ENCODE peak calls at places on chromosomes 3 and 15, in seven cellular contexts. One of them, this sample, is unnamed. For H3K9me2, the result is how much of the 10 kb centered on the place peaks cover.

GRCh38 chr3:146685050-146685814 is 80.1 kb upstream of the PLSCR5 start:
- DNase-seq in PC-3: no peak
- DNase-seq in GM23248: no peak
- DNase-seq in PC-9: no peak
- DNase-seq in GM23338: no peak
- DNase-seq in HCT116: no peak
- DNase-seq in MM.1S: peak
- DNase-seq in this sample: no peak

GRCh38 chr3:140145501-140145900 is 210.5 kb downstream of the CLSTN2 start:
- DNase-seq in HCT116: no peak
- DNase-seq in MM.1S: no peak
- DNase-seq in GM23248: no peak
- DNase-seq in PC-9: no peak
- DNase-seq in GM23338: peak
- DNase-seq in PC-3: no peak
- DNase-seq in this sample: no peak

GRCh38 chr3:44198265-44198956 is 43.3 kb upstream of the TOPAZ1 start:
- DNase-seq in HCT116: peak
- DNase-seq in MM.1S: peak
- DNase-seq in PC-9: peak
- DNase-seq in GM23248: peak
- DNase-seq in GM23338: peak
- DNase-seq in PC-3: peak
- DNase-seq in this sample: peak

GRCh38 chr3:12287727-12288465 is 974 bp upstream of the PPARG start:
- DNase-seq in PC-9: peak
- DNase-seq in HCT116: no peak
- DNase-seq in GM23338: peak
- DNase-seq in MM.1S: no peak
- DNase-seq in PC-3: peak
- DNase-seq in GM23248: peak
- DNase-seq in this sample: peak

GRCh38 chr3:192916455-192917257 is 1.0 kb downstream of the MB21D2 start:
- DNase-seq in GM23248: peak
- DNase-seq in GM23338: peak
- DNase-seq in PC-9: peak
- DNase-seq in HCT116: no peak
- DNase-seq in MM.1S: no peak
- DNase-seq in PC-3: peak
- DNase-seq in this sample: peak

GRCh38 chr3:26920579-26920978 is 298.0 kb downstream of the LRRC3B start:
- DNase-seq in HCT116: no peak
- DNase-seq in MM.1S: no peak
- DNase-seq in PC-3: no peak
- DNase-seq in PC-9: no peak
- DNase-seq in GM23338: peak
- DNase-seq in GM23248: no peak
- DNase-seq in this sample: no peak

GRCh38 chr3:69143605-69144004 is 21.2 kb upstream of the LMOD3 start:
- DNase-seq in GM23338: peak
- DNase-seq in PC-3: peak
- DNase-seq in MM.1S: no peak
- DNase-seq in PC-9: peak
- DNase-seq in HCT116: peak
- DNase-seq in GM23248: peak
- DNase-seq in this sample: no peak

GRCh38 chr3:150254199-150254786 is 153.8 kb upstream of the TSC22D2 start:
- DNase-seq in GM23338: no peak
- DNase-seq in MM.1S: no peak
- DNase-seq in HCT116: no peak
- DNase-seq in PC-3: no peak
- DNase-seq in GM23248: no peak
- DNase-seq in PC-9: no peak
- DNase-seq in this sample: no peak

GRCh38 chr15:70235347-70235746 is 137.6 kb upstream of the TLE3 start:
- DNase-seq in MM.1S: no peak
- DNase-seq in PC-9: no peak
- DNase-seq in GM23338: no peak
- DNase-seq in HCT116: no peak
- DNase-seq in PC-3: peak
- DNase-seq in GM23248: peak
- DNase-seq in this sample: no peak

GRCh38 chr3:42061042-42061710 is 30.0 kb upstream of the TRAK1 start:
- DNase-seq in PC-3: no peak
- DNase-seq in GM23248: no peak
- DNase-seq in GM23338: no peak
- DNase-seq in HCT116: no peak
- DNase-seq in PC-9: no peak
- DNase-seq in MM.1S: no peak
- DNase-seq in this sample: no peak

GRCh38 chr15:50964075-50964474 is 55.6 kb downstream of the AP4E1 start:
- DNase-seq in GM23248: no peak
- DNase-seq in HCT116: no peak
- DNase-seq in GM23338: no peak
- DNase-seq in PC-9: no peak
- DNase-seq in MM.1S: no peak
- DNase-seq in PC-3: no peak
- DNase-seq in this sample: no peak

GRCh38 chr3:9916734-9917680 is at the start of gene IL17RC:
- DNase-seq in MM.1S: peak
- DNase-seq in HCT116: peak
- DNase-seq in PC-3: peak
- DNase-seq in GM23248: peak
- DNase-seq in GM23338: peak
- DNase-seq in PC-9: peak
- DNase-seq in this sample: peak

GRCh38 chr3:130711885-130712284 is 34.7 kb downstream of the PIK3R4 start:
- DNase-seq in MM.1S: no peak
- DNase-seq in PC-3: no peak
- DNase-seq in GM23338: no peak
- DNase-seq in GM23248: no peak
- DNase-seq in HCT116: no peak
- DNase-seq in PC-9: no peak
- DNase-seq in this sample: no peak

GRCh38 chr3:31958721-31959152 is 22.3 kb downstream of the OSBPL10 start:
- DNase-seq in PC-3: peak
- DNase-seq in HCT116: no peak
- DNase-seq in GM23248: no peak
- DNase-seq in PC-9: no peak
- DNase-seq in MM.1S: no peak
- DNase-seq in GM23338: no peak
- DNase-seq in this sample: peak

GRCh38 chr3:126944089-126944965 is 38.6 kb upstream of the PLXNA1 start:
- DNase-seq in PC-3: no peak
- DNase-seq in HCT116: no peak
- DNase-seq in GM23248: no peak
- DNase-seq in PC-9: no peak
- DNase-seq in GM23338: no peak
- DNase-seq in MM.1S: no peak
- DNase-seq in this sample: no peak

GRCh38 chr15:48144889-48145288 is 24.1 kb downstream of the SLC24A5 start:
- DNase-seq in GM23248: no peak
- DNase-seq in PC-9: no peak
- DNase-seq in HCT116: no peak
- DNase-seq in GM23338: no peak
- DNase-seq in PC-3: no peak
- DNase-seq in MM.1S: peak
- DNase-seq in this sample: no peak

GRCh38 chr3:129658156-129658843 is 51.8 kb upstream of the PLXND1 start:
- DNase-seq in PC-3: no peak
- DNase-seq in MM.1S: no peak
- DNase-seq in HCT116: no peak
- DNase-seq in PC-9: no peak
- DNase-seq in GM23338: no peak
- DNase-seq in GM23248: no peak
- DNase-seq in this sample: no peak

GRCh38 chr15:71651750-71652186 is 158.6 kb upstream of the NR2E3 start:
- DNase-seq in GM23248: peak
- DNase-seq in HCT116: peak
- DNase-seq in PC-3: peak
- DNase-seq in GM23338: peak
- DNase-seq in MM.1S: peak
- DNase-seq in PC-9: peak
- DNase-seq in this sample: peak

GRCh38 chr3:45106874-45107273 is 39.3 kb downstream of the CDCP1 start:
- DNase-seq in GM23338: no peak
- DNase-seq in HCT116: no peak
- DNase-seq in GM23248: no peak
- DNase-seq in PC-9: no peak
- DNase-seq in MM.1S: no peak
- DNase-seq in PC-3: no peak
- DNase-seq in this sample: no peak

GRCh38 chr3:151015762-151016161 is 43.2 kb upstream of the CLRN1 start:
- DNase-seq in MM.1S: no peak
- DNase-seq in PC-9: no peak
- DNase-seq in GM23248: peak
- DNase-seq in GM23338: no peak
- DNase-seq in HCT116: no peak
- DNase-seq in PC-3: no peak
- DNase-seq in this sample: no peak

GRCh38 chr15:100123611-100124010 is 218.2 kb downstream of the ADAMTS17 start:
- DNase-seq in PC-3: peak
- DNase-seq in GM23338: no peak
- DNase-seq in MM.1S: no peak
- DNase-seq in PC-9: peak
- DNase-seq in HCT116: no peak
- DNase-seq in GM23248: no peak
- DNase-seq in this sample: no peak

GRCh38 chr3:184727357-184728060 is 15.6 kb upstream of the MAGEF1 start:
- DNase-seq in GM23338: peak
- DNase-seq in PC-3: peak
- DNase-seq in MM.1S: peak
- DNase-seq in PC-9: peak
- DNase-seq in HCT116: peak
- DNase-seq in GM23248: peak
- DNase-seq in this sample: peak

GRCh38 chr3:23875326-23875725 is 41.5 kb downstream of the NKIRAS1 start:
- DNase-seq in PC-9: no peak
- DNase-seq in GM23338: no peak
- DNase-seq in PC-3: no peak
- DNase-seq in HCT116: no peak
- DNase-seq in GM23248: no peak
- DNase-seq in MM.1S: no peak
- DNase-seq in this sample: no peak

GRCh38 chr3:55554621-55555020 is 67.5 kb upstream of the WNT5A start:
- DNase-seq in PC-3: no peak
- DNase-seq in GM23248: no peak
- DNase-seq in MM.1S: no peak
- DNase-seq in PC-9: no peak
- DNase-seq in GM23338: peak
- DNase-seq in HCT116: no peak
- DNase-seq in this sample: peak

GRCh38 chr3:31704651-31705179 is 172.0 kb downstream of the STT3B start:
- DNase-seq in HCT116: peak
- DNase-seq in GM23338: no peak
- DNase-seq in MM.1S: no peak
- DNase-seq in PC-3: peak
- DNase-seq in GM23248: peak
- DNase-seq in PC-9: peak
- DNase-seq in this sample: peak

GRCh38 chr3:120554727-120555660 is 41.1 kb upstream of the NDUFB4 start:
- DNase-seq in PC-3: no peak
- DNase-seq in HCT116: no peak
- DNase-seq in MM.1S: no peak
- DNase-seq in GM23338: no peak
- DNase-seq in PC-9: no peak
- DNase-seq in GM23248: peak
- DNase-seq in this sample: no peak

GRCh38 chr3:179398574-179399249 is 51.2 kb downstream of the MFN1 start:
- DNase-seq in PC-9: no peak
- DNase-seq in PC-3: no peak
- DNase-seq in GM23248: peak
- DNase-seq in HCT116: no peak
- DNase-seq in MM.1S: no peak
- DNase-seq in GM23338: no peak
- DNase-seq in this sample: no peak

GRCh38 chr3:142888484-142889262 is at the start of gene PCOLCE2:
- DNase-seq in PC-9: peak
- DNase-seq in GM23338: peak
- DNase-seq in GM23248: peak
- DNase-seq in MM.1S: peak
- DNase-seq in PC-3: peak
- DNase-seq in HCT116: peak
- DNase-seq in this sample: peak
- TF ChIP-seq EZH2 in PC-9: no peak
- TF ChIP-seq EZH2 in GM23338: no peak
- TF ChIP-seq EZH2 in GM23248: no peak
- TF ChIP-seq EZH2 in MM.1S: no peak
- TF ChIP-seq EZH2 in PC-3: no peak
- TF ChIP-seq EZH2 in HCT116: no peak
- TF ChIP-seq EZH2 in this sample: peak

GRCh38 chr3:72205297-72205696 is 420.3 kb upstream of the PROK2 start:
- DNase-seq in HCT116: no peak
- DNase-seq in GM23248: no peak
- DNase-seq in MM.1S: no peak
- DNase-seq in PC-9: no peak
- DNase-seq in GM23338: no peak
- DNase-seq in PC-3: no peak
- DNase-seq in this sample: no peak
- H3K9me2 ChIP-seq in HCT116: under half
- H3K9me2 ChIP-seq in GM23248: under half
- H3K9me2 ChIP-seq in MM.1S: under half
- H3K9me2 ChIP-seq in PC-9: under half
- H3K9me2 ChIP-seq in GM23338: under half
- H3K9me2 ChIP-seq in PC-3: under half
- H3K9me2 ChIP-seq in this sample: under half

DNA sequence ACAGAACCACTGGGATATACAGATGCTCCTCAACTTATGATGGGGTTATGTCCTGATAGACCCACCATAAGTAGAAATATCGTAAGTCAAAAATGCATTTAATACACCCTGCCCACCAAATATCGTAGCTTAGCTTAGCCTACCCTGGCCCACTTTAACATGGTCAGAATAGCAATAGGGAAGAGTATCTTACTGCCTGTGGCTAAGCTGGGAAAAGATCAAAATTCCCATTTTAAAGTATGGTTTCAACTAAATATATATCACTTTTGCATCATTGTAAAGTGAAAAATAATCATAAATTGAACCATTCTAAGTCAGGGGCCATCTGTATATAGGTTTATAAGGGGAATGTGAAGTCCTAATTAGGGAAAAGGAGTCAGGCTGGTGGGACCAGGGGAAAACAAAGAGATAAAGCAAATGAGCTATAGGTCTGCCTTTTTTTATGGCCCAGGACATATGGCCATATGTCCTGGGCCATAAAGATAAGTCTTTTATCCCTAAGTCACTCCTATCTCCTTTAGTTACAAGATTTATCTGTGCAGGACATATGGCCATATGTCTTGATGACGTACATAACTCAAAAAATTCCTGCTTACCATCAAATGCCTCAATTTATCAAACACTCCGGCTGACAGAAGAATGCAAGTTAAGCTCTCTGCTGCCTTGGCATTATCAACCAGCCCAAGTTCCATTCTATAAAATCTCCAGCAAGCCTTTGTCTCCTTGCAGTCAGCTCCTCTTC is 11.2 kb downstream of the RTP3 start:
- DNase-seq in GM23248: no peak
- DNase-seq in PC-9: no peak
- DNase-seq in PC-3: no peak
- DNase-seq in MM.1S: no peak
- DNase-seq in HCT116: no peak
- DNase-seq in GM23338: no peak
- DNase-seq in this sample: no peak
- TF ChIP-seq EZH2 in GM23248: no peak
- TF ChIP-seq EZH2 in PC-9: no peak
- TF ChIP-seq EZH2 in PC-3: no peak
- TF ChIP-seq EZH2 in MM.1S: no peak
- TF ChIP-seq EZH2 in HCT116: no peak
- TF ChIP-seq EZH2 in GM23338: no peak
- TF ChIP-seq EZH2 in this sample: no peak

GRCh38 chr3:172690936-172691335 is 19.9 kb downstream of the NCEH1 start:
- DNase-seq in GM23338: no peak
- DNase-seq in HCT116: no peak
- DNase-seq in GM23248: no peak
- DNase-seq in PC-3: peak
- DNase-seq in MM.1S: no peak
- DNase-seq in PC-9: no peak
- DNase-seq in this sample: no peak
- H3K9me2 ChIP-seq in GM23338: under half
- H3K9me2 ChIP-seq in HCT116: under half
- H3K9me2 ChIP-seq in GM23248: under half
- H3K9me2 ChIP-seq in PC-3: under half
- H3K9me2 ChIP-seq in MM.1S: under half
- H3K9me2 ChIP-seq in PC-9: under half
- H3K9me2 ChIP-seq in this sample: under half